ENCODE peak calls at places on chromosomes 5 and 9, in ten cellular contexts. O is transverse colon, D is esophagus muscularis mucosa, E is upper lobe of left lung, V is suprapubic skin, P is GM12878, L is HepG2, H is SK-N-SH, Q is sigmoid colon, K is H1. S is an unnamed sample. For H3K36me3, the result is how much of the 10 kb centered on the place peaks cover.

GRCh38 chr9:83231039-83231438 is 168.1 kb upstream of the RASEF start:
- DNase-seq in P (no peak), D (no peak), E (no peak), H (no peak), V (no peak), O (no peak), L (peak), K (no peak), Q (no peak), S (no peak)

GRCh38 chr5:57171818-57172465 is 1.9 kb upstream of the GPBP1 start:
- DNase-seq in H (no peak), K (no peak), O (peak), D (no peak), P (no peak), V (no peak), Q (no peak), L (no peak), E (no peak), S (peak)

GRCh38 chr9:35649431-35650340 is 1.0 kb downstream of the SIT1 start:
- DNase-seq in E (peak), V (no peak), K (no peak), O (no peak), D (no peak), H (no peak), P (no peak), L (no peak), Q (no peak), S (no peak)

GRCh38 chr5:117295941-117296340 is 721.3 kb upstream of the SEMA6A start:
- DNase-seq in O (no peak), D (no peak), Q (no peak), P (no peak), E (no peak), H (no peak), V (no peak), L (no peak), K (no peak), S (no peak)

GRCh38 chr5:78178356-78178755 is 116.1 kb downstream of the AP3B1 start:
- DNase-seq in V (no peak), L (peak), P (no peak), E (no peak), O (no peak), D (no peak), Q (no peak), H (no peak), K (no peak), S (no peak)

GRCh38 chr9:122020398-122020797 is 72.7 kb downstream of the TTLL11 start:
- DNase-seq in O (no peak), D (no peak), V (no peak), E (no peak), L (no peak), K (no peak), H (no peak), P (no peak), Q (no peak), S (no peak)

GRCh38 chr9:18393340-18394130 is 80.4 kb upstream of the ADAMTSL1 start:
- DNase-seq in K (no peak), Q (peak), V (no peak), D (no peak), E (no peak), H (no peak), O (peak), P (no peak), L (peak), S (peak)

GRCh38 chr9:3794005-3794404 is 268.2 kb upstream of the RFX3 start:
- DNase-seq in D (no peak), L (peak), O (no peak), V (no peak), Q (no peak), E (no peak), P (no peak), H (no peak), K (no peak), S (no peak)

GRCh38 chr9:89945133-89945532 is 340.3 kb downstream of the GADD45G start:
- DNase-seq in O (no peak), K (no peak), D (no peak), P (no peak), Q (no peak), L (no peak), E (no peak), V (peak), H (no peak), S (no peak)

GRCh38 chr5:173180331-173180730 is 36.0 kb downstream of the BNIP1 start:
- DNase-seq in Q (no peak), O (no peak), H (no peak), D (no peak), V (no peak), P (no peak), L (no peak), E (no peak), K (no peak), S (no peak)

GRCh38 chr5:102554092-102554491 is 55.3 kb upstream of the SLCO6A1 start:
- DNase-seq in P (no peak), V (no peak), Q (no peak), D (no peak), L (no peak), E (no peak), K (no peak), H (no peak), O (no peak), S (no peak)

GRCh38 chr5:111707624-111708165 is 49.3 kb downstream of the NREP start:
- DNase-seq in V (no peak), Q (no peak), E (no peak), K (no peak), H (no peak), L (no peak), D (no peak), P (no peak), O (no peak), S (no peak)

GRCh38 chr9:136056546-136057235 is 38.4 kb downstream of the NACC2 start:
- DNase-seq in H (peak), V (no peak), O (no peak), D (peak), E (peak), P (no peak), L (no peak), K (no peak), Q (peak), S (no peak)

GRCh38 chr9:128215491-128216404 is 12.6 kb downstream of the DNM1 start:
- DNase-seq in E (no peak), K (no peak), D (no peak), P (no peak), Q (peak), H (peak), L (peak), V (no peak), O (no peak), S (no peak)

GRCh38 chr9:107710988-107711387 is 221.4 kb upstream of the KLF4 start:
- DNase-seq in D (no peak), H (no peak), K (no peak), O (no peak), V (no peak), E (no peak), L (no peak), Q (no peak), P (no peak), S (no peak)

DNA sequence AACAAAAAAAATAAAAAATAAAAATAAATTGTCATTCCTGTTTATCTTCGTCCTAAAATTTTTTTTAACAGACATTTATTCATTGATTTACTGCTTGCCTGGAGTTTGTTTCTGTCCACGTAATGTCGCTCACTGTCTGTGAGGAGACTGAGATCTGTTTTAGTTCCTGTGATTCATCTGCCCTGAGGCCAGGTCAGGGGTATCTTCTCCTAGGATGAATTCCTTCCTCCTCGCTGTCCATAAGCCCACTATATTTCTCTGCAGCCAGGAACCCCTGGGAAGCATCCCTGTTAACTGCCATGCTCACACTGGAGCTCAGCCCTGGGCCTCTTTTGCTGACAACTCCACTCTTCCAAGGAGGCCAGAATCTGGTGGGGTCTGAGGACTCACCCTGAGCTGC is 682.0 kb downstream of the MTRR start:
- DNase-seq in L (no peak), V (no peak), O (no peak), Q (no peak), E (no peak), K (no peak), P (no peak), H (no peak), D (no peak), S (no peak)
- TF ChIP-seq EP300 in L (no peak), V (no peak), O (no peak), Q (no peak), E (no peak), K (no peak), P (no peak), H (no peak), D (no peak), S (no peak)

GRCh38 chr5:73935719-73936118 is 309.7 kb downstream of the ARHGEF28 start:
- DNase-seq in D (peak), L (no peak), Q (no peak), P (no peak), V (no peak), O (no peak), H (no peak), K (no peak), E (no peak), S (no peak)
- H3K36me3 ChIP-seq in D (under half), L (under half), Q (under half), P (under half), V (under half), O (under half), H (under half), K (under half), E (under half), S (under half)

DNA sequence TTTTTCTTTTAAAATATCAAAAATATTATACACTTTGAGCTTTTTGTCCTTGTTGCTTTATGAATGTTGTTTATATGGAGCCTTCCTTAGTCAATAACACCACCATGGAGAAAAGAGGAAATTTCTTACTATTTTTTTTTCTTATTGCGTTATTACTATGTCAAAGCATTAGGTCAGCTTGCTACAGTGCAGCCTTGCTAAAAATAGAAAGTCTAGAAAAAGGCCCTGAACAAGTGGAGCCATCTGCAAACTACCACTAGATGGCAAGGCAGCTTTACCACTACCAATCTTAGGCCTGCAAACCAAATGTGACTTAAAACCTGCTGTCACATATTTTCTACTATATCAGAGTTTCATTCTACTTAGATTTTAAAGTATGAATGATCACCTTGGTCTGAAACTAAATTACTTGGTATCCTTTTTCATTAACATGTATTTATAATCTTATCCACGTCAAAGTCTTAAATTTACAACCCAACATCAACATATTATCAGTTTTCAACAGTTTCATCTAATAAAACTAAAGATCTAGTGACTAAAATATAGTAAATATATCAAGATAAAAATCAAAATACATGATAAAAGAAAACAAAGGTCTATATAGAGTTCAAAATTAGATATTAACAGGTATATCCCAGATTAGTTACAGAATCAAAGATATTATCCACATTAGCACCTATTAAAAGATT is 113.1 kb upstream of the ACOT12 start:
- DNase-seq in H (peak), V (no peak), P (peak), D (no peak), K (no peak), O (peak), E (no peak), L (peak), Q (peak), S (peak)
- TF ChIP-seq POLR2AphosphoS5 in H (no peak), V (peak), P (no peak), D (no peak), K (no peak), O (no peak), E (peak), L (no peak), Q (peak), S (no peak)

GRCh38 chr9:72856985-72857631 is 95.7 kb downstream of the ALDH1A1 start:
- DNase-seq in H (peak), V (no peak), E (no peak), P (no peak), Q (no peak), D (no peak), K (no peak), L (peak), O (no peak), S (peak)

GRCh38 chr9:72855890-72856523 is 96.8 kb downstream of the ALDH1A1 start:
- DNase-seq in H (no peak), E (no peak), O (no peak), Q (no peak), L (no peak), P (no peak), D (no peak), K (no peak), V (no peak), S (no peak)

GRCh38 chr9:72855321-72855720 is 97.5 kb downstream of the ALDH1A1 start:
- DNase-seq in V (no peak), Q (no peak), K (no peak), E (no peak), O (no peak), L (no peak), H (no peak), D (no peak), P (no peak), S (no peak)

GRCh38 chr9:72857632-72858011 is 95.2 kb downstream of the ALDH1A1 start:
- DNase-seq in V (no peak), Q (no peak), O (no peak), L (no peak), P (no peak), D (no peak), H (no peak), E (no peak), K (no peak), S (no peak)

GRCh38 chr9:72858089-72858912 is 94.6 kb downstream of the ALDH1A1 start:
- DNase-seq in V (no peak), E (no peak), Q (no peak), P (no peak), O (peak), L (peak), K (no peak), H (no peak), D (no peak), S (peak)
- TF ChIP-seq EP300 in V (no peak), E (no peak), Q (no peak), P (no peak), O (no peak), L (peak), K (no peak), H (no peak), D (no peak), S (no peak)

GRCh38 chr9:80094176-80094771 is 522.5 kb downstream of the TLE4 start:
- DNase-seq in K (no peak), P (no peak), V (no peak), Q (no peak), O (no peak), E (no peak), H (no peak), D (no peak), L (no peak), S (no peak)

GRCh38 chr9:80097476-80097875 is 525.7 kb downstream of the TLE4 start:
- DNase-seq in L (no peak), O (no peak), D (no peak), P (no peak), E (no peak), Q (no peak), H (no peak), K (no peak), V (no peak), S (no peak)

GRCh38 chr9:80090317-80090716 is 518.6 kb downstream of the TLE4 start:
- DNase-seq in P (no peak), K (no peak), V (no peak), D (no peak), H (no peak), O (no peak), E (no peak), Q (no peak), L (no peak), S (no peak)

GRCh38 chr9:80091526-80091925 is 519.8 kb downstream of the TLE4 start:
- DNase-seq in P (no peak), L (no peak), H (no peak), V (no peak), D (no peak), O (no peak), K (no peak), Q (no peak), E (no peak), S (no peak)

DNA sequence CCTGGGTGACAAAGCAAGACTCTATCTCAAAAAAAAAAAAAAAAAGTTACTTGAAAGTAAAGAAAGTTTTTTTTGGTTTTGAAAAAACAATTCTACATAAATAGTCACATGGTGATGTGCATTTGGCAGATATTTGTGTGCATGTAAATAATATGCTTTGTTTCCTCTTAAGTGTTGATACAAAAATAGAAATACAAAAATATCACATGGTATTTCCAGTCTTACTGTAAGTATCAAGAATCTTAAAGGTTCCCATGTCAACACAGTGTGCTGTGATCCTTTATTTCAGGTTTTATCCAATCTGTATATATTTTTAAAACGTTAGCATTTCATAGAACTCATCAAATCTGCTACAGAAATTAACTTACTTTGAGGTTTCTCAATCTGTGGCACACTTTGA is 521.9 kb downstream of the TLE4 start:
- DNase-seq in O (no peak), E (no peak), H (no peak), V (no peak), Q (no peak), L (no peak), P (no peak), K (no peak), D (no peak), S (no peak)
- H3K36me3 ChIP-seq in O (under half), E (under half), H (under half), V (under half), Q (under half), L (under half), P (under half), K (under half), D (under half), S (under half)

S was measured in stomach.